ENCODE peak calls at places on chromosomes 7 and 10, in nine cellular contexts. X, L, J, G, V, R, F, W and B are unnamed samples.

GRCh38 chr7:67604461-67605386 is 608.1 kb downstream of the TYW1 start:
- DNase-seq in X (no peak), L (no peak), J (no peak), G (no peak), V (no peak), R (no peak), F (no peak), W (no peak), B (no peak)

GRCh38 chr10:29648983-29649268 is 14.2 kb upstream of the SVIL start:
- DNase-seq in X (no peak), L (no peak), J (no peak), G (peak; percentile 52), V (no peak), R (no peak), F (no peak), W (no peak), B (no peak)

GRCh38 chr10:78727728-78728127 is 341.0 kb upstream of the ZMIZ1 start:
- DNase-seq in X (no peak), L (no peak), J (no peak), G (peak; percentile 15), V (no peak), R (no peak), F (no peak), W (no peak), B (no peak)

GRCh38 chr10:122323941-122324675 is 50.4 kb upstream of the PLEKHA1 start:
- DNase-seq in X (no peak), L (no peak), J (no peak), G (peak; percentile 44), V (no peak), R (no peak), F (no peak), W (peak; percentile 30), B (peak; percentile 66)

GRCh38 chr10:93468532-93469213 is 13.5 kb downstream of the MYOF start:
- DNase-seq in X (no peak), L (no peak), J (no peak), G (peak; percentile 97), V (no peak), R (no peak), F (peak; percentile 53), W (peak; percentile 83), B (no peak)

GRCh38 chr10:43192824-43193223 is 54.6 kb downstream of the CSGALNACT2 start:
- DNase-seq in X (no peak), L (no peak), J (no peak), G (no peak), V (no peak), R (no peak), F (no peak), W (no peak), B (no peak)

GRCh38 chr10:77430530-77430929 is 207.1 kb downstream of the KCNMA1 start:
- DNase-seq in X (no peak), L (no peak), J (no peak), G (no peak), V (no peak), R (no peak), F (no peak), W (no peak), B (no peak)

GRCh38 chr10:52420656-52421055 is 106.6 kb downstream of the DKK1 start:
- DNase-seq in X (no peak), L (no peak), J (no peak), G (no peak), V (no peak), R (no peak), F (no peak), W (no peak), B (no peak)

GRCh38 chr10:123759496-123760070 is 93.4 kb downstream of the GPR26 start:
- DNase-seq in X (no peak), L (no peak), J (no peak), G (no peak), V (no peak), R (no peak), F (no peak), W (peak; percentile 32), B (no peak)

GRCh38 chr7:65983965-65984654 is 2.1 kb upstream of the GUSB start:
- DNase-seq in X (no peak), L (peak; percentile 33), J (no peak), G (peak; percentile 43), V (no peak), R (no peak), F (no peak), W (peak; percentile 23), B (no peak)

GRCh38 chr10:48470115-48470892 is 134.6 kb downstream of the ARHGAP22 start:
- DNase-seq in X (no peak), L (no peak), J (no peak), G (no peak), V (peak; percentile 45), R (no peak), F (no peak), W (peak; percentile 9), B (peak; percentile 71)

GRCh38 chr7:6407434-6407833 is 40.3 kb downstream of the DAGLB start:
- DNase-seq in X (no peak), L (no peak), J (no peak), G (no peak), V (no peak), R (no peak), F (no peak), W (no peak), B (no peak)

GRCh38 chr10:72274730-72275350 is 1.1 kb downstream of the DDIT4 start:
- DNase-seq in X (peak; percentile 56), L (peak; percentile 83), J (peak; percentile 66), G (peak; percentile 53), V (peak; percentile 80), R (peak; percentile 63), F (peak; percentile 60), W (peak; percentile 62), B (peak; percentile 92)

GRCh38 chr7:21261627-21262564 is 166.0 kb upstream of the SP4 start:
- DNase-seq in X (peak; percentile 6), L (no peak), J (peak; percentile 22), G (no peak), V (peak; percentile 56), R (peak; percentile 44), F (no peak), W (peak; percentile 65), B (no peak)

GRCh38 chr10:58457761-58458616 is 54.7 kb upstream of the BICC1 start:
- DNase-seq in X (no peak), L (no peak), J (no peak), G (peak; percentile 39), V (no peak), R (no peak), F (no peak), W (no peak), B (no peak)

GRCh38 chr10:93352638-93353383 is 129.3 kb downstream of the MYOF start:
- DNase-seq in X (no peak), L (no peak), J (no peak), G (peak; percentile 56), V (no peak), R (peak; percentile 11), F (no peak), W (peak; percentile 20), B (no peak)

GRCh38 chr7:47724335-47724982 is 142.5 kb upstream of the TNS3 start:
- DNase-seq in X (no peak), L (no peak), J (no peak), G (peak; percentile 49), V (peak; percentile 44), R (no peak), F (no peak), W (peak; percentile 75), B (peak; percentile 73)

GRCh38 chr7:22675917-22676343 is 51.1 kb upstream of the IL6 start:
- DNase-seq in X (no peak), L (no peak), J (no peak), G (peak; percentile 34), V (no peak), R (peak; percentile 27), F (no peak), W (peak; percentile 61), B (no peak)

GRCh38 chr7:2843711-2844152 is 376 bp downstream of the GNA12 start:
- DNase-seq in X (no peak), L (no peak), J (peak; percentile 19), G (no peak), V (no peak), R (peak; percentile 10), F (no peak), W (peak; percentile 32), B (no peak)

GRCh38 chr7:155449008-155449879 is 8.7 kb upstream of the EN2 start:
- DNase-seq in X (no peak), L (no peak), J (no peak), G (no peak), V (peak; percentile 78), R (no peak), F (no peak), W (no peak), B (no peak)

GRCh38 chr10:116684781-116685180 is 57.6 kb downstream of the HSPA12A start:
- DNase-seq in X (no peak), L (no peak), J (no peak), G (no peak), V (no peak), R (no peak), F (no peak), W (no peak), B (no peak)

GRCh38 chr7:98617960-98618418 is 904 bp downstream of the NPTX2 start:
- DNase-seq in X (no peak), L (no peak), J (no peak), G (no peak), V (peak; percentile 70), R (no peak), F (no peak), W (no peak), B (no peak)

GRCh38 chr10:59771162-59771807 is 18.0 kb upstream of the MRLN start:
- DNase-seq in X (no peak), L (no peak), J (no peak), G (no peak), V (no peak), R (no peak), F (no peak), W (no peak), B (no peak)

GRCh38 chr10:2920638-2921037 is 146.7 kb upstream of the PFKP start:
- DNase-seq in X (no peak), L (no peak), J (no peak), G (no peak), V (no peak), R (no peak), F (no peak), W (no peak), B (peak; percentile 51)

GRCh38 chr7:143240323-143241168 is 18.7 kb downstream of the TAS2R40 start:
- DNase-seq in X (peak; percentile 18), L (no peak), J (peak; percentile 67), G (peak; percentile 84), V (no peak), R (peak; percentile 68), F (no peak), W (peak; percentile 83), B (no peak)

GRCh38 chr10:130782467-130782866 is 529.1 kb downstream of the TCERG1L start:
- DNase-seq in X (no peak), L (no peak), J (no peak), G (no peak), V (no peak), R (no peak), F (no peak), W (no peak), B (no peak)

GRCh38 chr10:55400075-55400474 is 599.0 kb upstream of the PCDH15 start:
- DNase-seq in X (no peak), L (no peak), J (no peak), G (no peak), V (no peak), R (no peak), F (no peak), W (peak; percentile 1), B (no peak)

GRCh38 chr7:7122701-7123281 is 59.6 kb upstream of the C1GALT1 start:
- DNase-seq in X (no peak), L (no peak), J (no peak), G (no peak), V (no peak), R (no peak), F (no peak), W (no peak), B (no peak)

GRCh38 chr7:140242057-140243031 is 65.6 kb upstream of the KDM7A start:
- DNase-seq in X (no peak), L (no peak), J (no peak), G (no peak), V (no peak), R (no peak), F (no peak), W (no peak), B (no peak)

GRCh38 chr10:628386-629045 is 61.0 kb downstream of the DIP2C start:
- DNase-seq in X (no peak), L (no peak), J (no peak), G (no peak), V (no peak), R (no peak), F (no peak), W (no peak), B (no peak)

GRCh38 chr10:117175215-117175900 is 21.9 kb upstream of the KCNK18 start:
- DNase-seq in X (no peak), L (no peak), J (no peak), G (no peak), V (peak; percentile 71), R (no peak), F (no peak), W (peak; percentile 54), B (no peak)